ENCODE peak calls at places on chromosome 6, in seven cellular contexts. E, U, C, J, V, X and B are unnamed samples.
A peak's percentile ranks its signal among the peaks of the same experiment; 100 is the strongest.

GRCh38 chr6:74409447-74409846 is 713.4 kb downstream of the CD109 start:
- DNase-seq in E (peak; percentile 57), U (no peak), C (no peak), J (no peak), V (no peak), X (no peak), B (no peak)

GRCh38 chr6:34462561-34462971 is 3.3 kb upstream of the PACSIN1 start:
- DNase-seq in E (peak; percentile 34), U (no peak), C (peak; percentile 60), J (no peak), V (no peak), X (peak; percentile 69), B (no peak)

GRCh38 chr6:121811106-121811505 is 375.7 kb downstream of the GJA1 start:
- DNase-seq in E (no peak), U (no peak), C (no peak), J (no peak), V (no peak), X (no peak), B (no peak)

GRCh38 chr6:56058636-56059035 is 183.2 kb upstream of the BMP5 start:
- DNase-seq in E (no peak), U (no peak), C (no peak), J (no peak), V (no peak), X (no peak), B (no peak)

GRCh38 chr6:166423781-166424180 is 41.0 kb upstream of the MPC1 start:
- DNase-seq in E (no peak), U (no peak), C (no peak), J (no peak), V (no peak), X (no peak), B (no peak)

GRCh38 chr6:151098166-151098565 is 141.6 kb upstream of the AKAP12 start:
- DNase-seq in E (no peak), U (no peak), C (no peak), J (peak; percentile 7), V (no peak), X (no peak), B (no peak)

GRCh38 chr6:63785006-63785405 is 149.4 kb downstream of the PHF3 start:
- DNase-seq in E (no peak), U (no peak), C (no peak), J (peak; percentile 7), V (no peak), X (no peak), B (no peak)

GRCh38 chr6:134510121-134510520 is 192.2 kb upstream of the SGK1 start:
- DNase-seq in E (no peak), U (no peak), C (no peak), J (no peak), V (no peak), X (no peak), B (no peak)

GRCh38 chr6:29791786-29792122 is 35.9 kb upstream of the HLA-G start:
- DNase-seq in E (no peak), U (no peak), C (no peak), J (no peak), V (no peak), X (peak; percentile 22), B (no peak)

GRCh38 chr6:121260651-121261102 is 73.6 kb downstream of the TBC1D32 start:
- DNase-seq in E (peak; percentile 4), U (no peak), C (peak; percentile 42), J (no peak), V (no peak), X (no peak), B (no peak)

GRCh38 chr6:41958022-41958856 is 16.6 kb upstream of the CCND3 start:
- DNase-seq in E (no peak), U (no peak), C (no peak), J (no peak), V (no peak), X (no peak), B (no peak)

GRCh38 chr6:70706491-70707123 is 38.9 kb downstream of the SMAP1 start:
- DNase-seq in E (peak; percentile 46), U (peak; percentile 40), C (no peak), J (peak; percentile 29), V (no peak), X (no peak), B (no peak)

GRCh38 chr6:159726918-159727716 is at the start of gene WTAP:
- DNase-seq in E (peak; percentile 98), U (peak; percentile 99), C (peak; percentile 94), J (peak; percentile 93), V (peak; percentile 96), X (peak; percentile 97), B (peak; percentile 95)

GRCh38 chr6:100449239-100449691 is 15.5 kb downstream of the SIM1 start:
- DNase-seq in E (no peak), U (no peak), C (no peak), J (no peak), V (no peak), X (no peak), B (no peak)

GRCh38 chr6:108896111-108896661 is 48.0 kb downstream of the ARMC2 start:
- DNase-seq in E (no peak), U (no peak), C (no peak), J (peak; percentile 94), V (no peak), X (no peak), B (no peak)

GRCh38 chr6:408599-409102 is 17.1 kb downstream of the IRF4 start:
- DNase-seq in E (peak; percentile 85), U (no peak), C (peak; percentile 54), J (peak; percentile 20), V (no peak), X (peak; percentile 54), B (no peak)

GRCh38 chr6:163945813-163946212 is 531.3 kb downstream of the QKI start:
- DNase-seq in E (no peak), U (no peak), C (no peak), J (no peak), V (no peak), X (no peak), B (no peak)

GRCh38 chr6:128479991-128480390 is 40.4 kb downstream of the PTPRK start:
- DNase-seq in E (no peak), U (no peak), C (no peak), J (no peak), V (no peak), X (no peak), B (no peak)

GRCh38 chr6:23016701-23017100 is 447.3 kb downstream of the HDGFL1 start:
- DNase-seq in E (no peak), U (no peak), C (no peak), J (no peak), V (no peak), X (no peak), B (no peak)

GRCh38 chr6:142404751-142405150 is 102.9 kb downstream of the ADGRG6 start:
- DNase-seq in E (no peak), U (no peak), C (no peak), J (no peak), V (no peak), X (no peak), B (no peak)

GRCh38 chr6:14000901-14001300 is 76.1 kb downstream of the RNF182 start:
- DNase-seq in E (no peak), U (no peak), C (no peak), J (no peak), V (no peak), X (no peak), B (no peak)

GRCh38 chr6:70663881-70664466 is 3.7 kb upstream of the SMAP1 start:
- DNase-seq in E (no peak), U (no peak), C (no peak), J (no peak), V (no peak), X (no peak), B (no peak)

GRCh38 chr6:131116755-131117360 is 18.4 kb upstream of the AKAP7 start:
- DNase-seq in E (peak; percentile 50), U (peak; percentile 13), C (no peak), J (peak; percentile 33), V (no peak), X (no peak), B (no peak)

GRCh38 chr6:116127771-116128493 is 2.0 kb upstream of the COL10A1 start:
- DNase-seq in E (no peak), U (no peak), C (no peak), J (no peak), V (no peak), X (no peak), B (no peak)

GRCh38 chr6:143141442-143141841 is 80.8 kb downstream of the AIG1 start:
- DNase-seq in E (peak; percentile 16), U (no peak), C (no peak), J (no peak), V (no peak), X (no peak), B (no peak)

GRCh38 chr6:43977404-43978111 is 149.7 kb downstream of the MRPL14 start:
- DNase-seq in E (no peak), U (no peak), C (no peak), J (peak; percentile 99), V (no peak), X (no peak), B (no peak)

GRCh38 chr6:107235521-107235920 is 120.2 kb upstream of the BEND3 start:
- DNase-seq in E (no peak), U (no peak), C (no peak), J (peak; percentile 48), V (no peak), X (no peak), B (no peak)

GRCh38 chr6:131390322-131390721 is 182.7 kb upstream of the ARG1 start:
- DNase-seq in E (no peak), U (no peak), C (no peak), J (peak; percentile 45), V (no peak), X (no peak), B (no peak)

GRCh38 chr6:143155681-143156080 is 95.0 kb downstream of the AIG1 start:
- DNase-seq in E (no peak), U (no peak), C (no peak), J (peak; percentile 13), V (no peak), X (no peak), B (no peak)

GRCh38 chr6:80205404-80205803 is 98.9 kb downstream of the BCKDHB start:
- DNase-seq in E (no peak), U (no peak), C (no peak), J (no peak), V (no peak), X (no peak), B (no peak)

GRCh38 chr6:15433517-15433874 is 187.6 kb downstream of the JARID2 start:
- DNase-seq in E (no peak), U (no peak), C (no peak), J (no peak), V (no peak), X (no peak), B (no peak)

GRCh38 chr6:168244961-168245551 is 74.5 kb downstream of the DACT2 start:
- DNase-seq in E (no peak), U (no peak), C (no peak), J (no peak), V (no peak), X (no peak), B (no peak)

GRCh38 chr6:161227004-161227950 is 46.6 kb downstream of the AGPAT4 start:
- DNase-seq in E (no peak), U (no peak), C (no peak), J (no peak), V (no peak), X (no peak), B (no peak)

GRCh38 chr6:53246924-53247323 is 98.3 kb upstream of the GCM1 start:
- DNase-seq in E (no peak), U (no peak), C (no peak), J (no peak), V (no peak), X (no peak), B (no peak)

GRCh38 chr6:29965873-29966601 is 23.7 kb downstream of the HLA-A start:
- DNase-seq in E (peak; percentile 61), U (peak; percentile 85), C (peak; percentile 79), J (peak; percentile 86), V (no peak), X (no peak), B (no peak)